ENCODE peak calls at places on chromosomes 1 and 21, in four cellular contexts. H is CD8-positive, alpha-beta memory T cell; G is tibial artery; M is CD4-positive, CD25-positive, alpha-beta regulatory T cell. A is an unnamed sample.
A peak's percentile ranks its signal among the peaks of the same experiment; 100 is the strongest.

GRCh38 chr1:172678990-172679772 is 20.3 kb downstream of the FASLG start:
- DNase-seq in H (no peak), G (no peak), M (no peak), A (no peak)

GRCh38 chr1:183417691-183418491 is at the start of gene NMNAT2:
- DNase-seq in H (no peak), G (no peak), M (no peak), A (peak; percentile 23)

GRCh38 chr1:64343105-64343960 is 126.6 kb upstream of the CACHD1 start:
- DNase-seq in H (no peak), G (no peak), M (no peak), A (peak; percentile 74)

GRCh38 chr1:234956821-234957329 is 171.8 kb downstream of the TOMM20 start:
- DNase-seq in H (no peak), G (no peak), M (no peak), A (no peak)

GRCh38 chr1:165904948-165905347 is 77.5 kb downstream of the UCK2 start:
- DNase-seq in H (no peak), G (no peak), M (no peak), A (no peak)

GRCh38 chr1:196607940-196608339 is 300 bp downstream of the KCNT2 start:
- DNase-seq in H (no peak), G (no peak), M (no peak), A (peak; percentile 8)

GRCh38 chr21:29302340-29302991 is 3.7 kb downstream of the BACH1 start:
- DNase-seq in H (no peak), G (no peak), M (no peak), A (peak; percentile 25)

GRCh38 chr1:205547932-205548827 is 43.7 kb downstream of the CDK18 start:
- DNase-seq in H (no peak), G (no peak), M (no peak), A (no peak)

GRCh38 chr1:233993651-233994050 is 89.2 kb downstream of the SLC35F3 start:
- DNase-seq in H (no peak), G (no peak), M (no peak), A (peak; percentile 40)

GRCh38 chr1:109089242-109090015 is 1.1 kb upstream of the TMEM167B start:
- DNase-seq in H (no peak), G (no peak), M (no peak), A (peak; percentile 83)

GRCh38 chr1:46041551-46041950 is 90.9 kb downstream of the PIK3R3 start:
- DNase-seq in H (no peak), G (no peak), M (no peak), A (no peak)

GRCh38 chr21:40620386-40621145 is 226.4 kb downstream of the DSCAM start:
- DNase-seq in H (no peak), G (no peak), M (no peak), A (peak; percentile 39)

GRCh38 chr1:175750366-175751111 is 7.1 kb upstream of the TNR start:
- DNase-seq in H (no peak), G (no peak), M (no peak), A (no peak)

GRCh38 chr1:93979718-93980319 is 70.6 kb upstream of the GCLM start:
- DNase-seq in H (no peak), G (peak; percentile 37), M (no peak), A (peak; percentile 91)

GRCh38 chr1:183318433-183318832 is 99.7 kb downstream of the NMNAT2 start:
- DNase-seq in H (no peak), G (peak; percentile 88), M (no peak), A (peak; percentile 92)

GRCh38 chr1:61797045-61797755 is 54.9 kb downstream of the PATJ start:
- DNase-seq in H (no peak), G (no peak), M (no peak), A (peak; percentile 67)

GRCh38 chr1:36872126-36872754 is 162.1 kb downstream of the GRIK3 start:
- DNase-seq in H (no peak), G (no peak), M (no peak), A (no peak)

GRCh38 chr1:91165033-91165654 is 143.3 kb upstream of the ZNF644 start:
- DNase-seq in H (peak; percentile 36), G (peak; percentile 64), M (peak; percentile 22), A (peak; percentile 18)

GRCh38 chr1:27031235-27032118 is 18.8 kb upstream of the TENT5B start:
- DNase-seq in H (no peak), G (peak; percentile 76), M (no peak), A (peak; percentile 73)

GRCh38 chr1:35725591-35725990 is 6.9 kb upstream of the C1orf216 start:
- DNase-seq in H (no peak), G (no peak), M (no peak), A (peak; percentile 39)

GRCh38 chr21:44996983-44997936 is 57.4 kb downstream of the SLX9 start:
- DNase-seq in H (no peak), G (no peak), M (no peak), A (no peak)

GRCh38 chr1:26127235-26128163 is 15.9 kb downstream of the PDIK1L start:
- DNase-seq in H (no peak), G (no peak), M (no peak), A (no peak)

GRCh38 chr1:117683571-117684285 is 77.9 kb downstream of the TENT5C start:
- DNase-seq in H (no peak), G (no peak), M (no peak), A (peak; percentile 87)

GRCh38 chr1:205774277-205775014 is 836 bp downstream of the RAB29 start:
- DNase-seq in H (peak; percentile 48), G (no peak), M (peak; percentile 32), A (peak; percentile 9)

GRCh38 chr1:35449334-35450008 is 107.7 kb downstream of the KIAA0319L start:
- DNase-seq in H (no peak), G (no peak), M (no peak), A (peak; percentile 95)

GRCh38 chr1:152941037-152941700 is 5.8 kb upstream of the SPRR5 start:
- DNase-seq in H (no peak), G (no peak), M (no peak), A (no peak)

GRCh38 chr1:3775248-3775497 is 2.6 kb downstream of the SMIM1 start:
- DNase-seq in H (no peak), G (no peak), M (no peak), A (no peak)
- H3K4me1 ChIP-seq in H (peaks cover 12% of the 10 kb centered on the region), G (peaks cover 28% of the 10 kb centered on the region), M (peaks cover 22% of the 10 kb centered on the region), A (peaks cover 5% of the 10 kb centered on the region)

GRCh38 chr1:207751790-207752455 is at the start of gene CD46:
- DNase-seq in H (peak; percentile 93), G (peak; percentile 97), M (peak; percentile 92), A (peak; percentile 92)
- H3K4me1 ChIP-seq in H (peaks cover 66% of the 10 kb centered on the region), G (peaks cover 52% of the 10 kb centered on the region), M (peaks cover 50% of the 10 kb centered on the region), A (peaks cover 6% of the 10 kb centered on the region)

GRCh38 chr1:2210786-2211185 is 16.2 kb upstream of the FAAP20 start:
- DNase-seq in H (no peak), G (no peak), M (no peak), A (no peak)
- H3K4me1 ChIP-seq in H (peaks cover 20% of the 10 kb centered on the region), G (peaks cover 90% of the 10 kb centered on the region), M (peaks cover 20% of the 10 kb centered on the region), A (peaks cover 41% of the 10 kb centered on the region)

GRCh38 chr1:78277253-78277652 is 213.5 kb upstream of the PTGFR start:
- DNase-seq in H (no peak), G (no peak), M (no peak), A (peak; percentile 91)
- H3K4me1 ChIP-seq in H (no peaks in the 10 kb centered on the region), G (no peaks in the 10 kb centered on the region), M (no peaks in the 10 kb centered on the region), A (peaks cover 17% of the 10 kb centered on the region)

GRCh38 chr1:167763525-167764220 is 41.9 kb downstream of the MPZL1 start:
- DNase-seq in H (no peak), G (no peak), M (no peak), A (no peak)
- H3K4me1 ChIP-seq in H (peaks cover 18% of the 10 kb centered on the region), G (peaks cover 20% of the 10 kb centered on the region), M (peaks cover 4% of the 10 kb centered on the region), A (peaks cover 3% of the 10 kb centered on the region)

DNA sequence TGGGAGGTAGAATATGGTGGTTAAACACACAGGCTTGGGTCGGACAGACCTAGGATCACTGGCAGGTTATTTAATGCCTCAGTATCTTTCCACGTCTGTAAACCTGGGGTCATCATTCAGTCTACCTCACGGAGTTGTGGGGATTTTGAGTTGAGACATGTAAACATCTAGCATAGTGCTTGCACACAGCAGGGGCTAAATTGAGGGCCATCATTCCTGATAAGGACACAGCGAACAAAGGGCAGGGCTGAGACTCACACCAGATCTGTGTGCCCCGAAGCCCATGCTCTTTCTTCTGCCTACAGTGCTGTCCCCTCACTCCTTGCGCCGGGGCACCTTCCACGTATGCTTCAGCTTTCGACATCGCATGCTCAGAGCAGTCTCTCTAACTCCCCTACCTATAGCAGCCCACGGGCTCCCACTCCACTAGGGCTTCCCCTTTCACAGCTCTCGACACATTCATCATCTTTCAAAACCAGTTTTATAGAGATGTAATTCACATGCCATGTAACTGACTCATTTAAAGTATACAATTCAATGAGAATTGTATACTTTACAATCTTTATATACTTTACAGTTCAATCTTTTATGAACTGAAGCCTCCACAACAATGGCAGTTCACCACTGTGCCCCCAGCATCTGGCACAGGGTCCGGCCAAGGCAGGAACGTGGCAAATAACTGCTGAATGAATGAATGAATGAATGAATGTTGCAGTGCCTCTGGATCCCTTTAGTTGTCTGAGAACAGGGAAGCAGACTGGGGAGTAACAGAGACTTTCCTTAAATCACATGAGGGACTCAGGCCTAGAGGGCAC is 48.0 kb downstream of the GPR161 start:
- DNase-seq in H (no peak), G (no peak), M (no peak), A (no peak)
- H3K4me1 ChIP-seq in H (no peaks in the 10 kb centered on the region), G (peaks cover 41% of the 10 kb centered on the region), M (no peaks in the 10 kb centered on the region), A (peaks cover 2% of the 10 kb centered on the region)

GRCh38 chr21:34086887-34087306 is 13.5 kb downstream of the MRPS6 start:
- DNase-seq in H (no peak), G (no peak), M (no peak), A (no peak)
- H3K4me1 ChIP-seq in H (peaks cover 76% of the 10 kb centered on the region), G (peaks cover 96% of the 10 kb centered on the region), M (peaks cover 69% of the 10 kb centered on the region), A (no peaks in the 10 kb centered on the region)

GRCh38 chr1:57341721-57342120 is 82.1 kb downstream of the DAB1 start:
- DNase-seq in H (no peak), G (no peak), M (no peak), A (no peak)

GRCh38 chr1:57340361-57341192 is 83.3 kb downstream of the DAB1 start:
- DNase-seq in H (no peak), G (no peak), M (no peak), A (no peak)

GRCh38 chr1:57350619-57351018 is 73.2 kb downstream of the DAB1 start:
- DNase-seq in H (no peak), G (no peak), M (no peak), A (peak; percentile 9)

GRCh38 chr1:57345916-57346315 is 77.9 kb downstream of the DAB1 start:
- DNase-seq in H (no peak), G (no peak), M (no peak), A (no peak)
- H3K4me1 ChIP-seq in H (no peaks in the 10 kb centered on the region), G (no peaks in the 10 kb centered on the region), M (no peaks in the 10 kb centered on the region), A (no peaks in the 10 kb centered on the region)

DNA sequence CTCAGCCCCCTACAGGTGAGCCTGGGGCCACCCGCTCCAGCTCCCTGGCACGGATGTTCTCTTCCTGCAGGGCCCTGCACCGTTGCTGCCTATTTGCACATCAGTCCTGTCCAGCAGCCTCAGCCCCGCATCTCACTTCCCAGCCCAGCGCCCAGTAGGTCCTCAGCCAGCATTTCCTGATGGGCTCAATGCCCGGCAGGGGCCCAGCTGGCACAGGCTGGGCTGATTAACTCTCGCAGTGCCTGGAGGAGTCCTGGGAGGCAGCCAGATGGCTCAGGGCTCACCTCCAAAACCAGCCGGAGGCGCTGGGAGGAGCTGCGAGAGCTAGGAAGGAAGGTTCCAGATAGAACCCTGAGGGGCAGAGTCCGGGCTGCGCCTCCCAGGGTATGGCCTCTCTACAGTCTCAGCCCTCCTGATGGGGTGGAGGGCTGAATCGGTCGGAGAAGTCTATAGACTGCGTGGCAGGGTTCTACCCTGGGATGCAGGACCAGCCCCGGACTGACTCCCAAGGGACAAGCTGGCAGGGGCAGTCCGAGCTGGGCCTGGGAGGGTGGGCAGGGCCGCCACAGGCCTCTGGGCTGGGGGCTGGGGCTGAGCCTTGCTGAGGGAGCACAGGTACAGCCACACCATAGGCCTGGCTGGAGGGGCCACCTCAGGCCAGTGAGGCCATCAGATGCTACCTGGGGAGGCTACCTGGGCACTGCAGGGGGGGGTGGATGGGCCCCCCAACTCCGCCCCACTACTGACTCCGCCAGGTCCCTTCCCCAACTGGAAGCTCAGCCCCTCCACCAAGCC is 19.2 kb upstream of the CLSTN1 start:
- DNase-seq in H (no peak), G (no peak), M (no peak), A (peak; percentile 28)
- H3K4me1 ChIP-seq in H (no peaks in the 10 kb centered on the region), G (peaks cover 20% of the 10 kb centered on the region), M (no peaks in the 10 kb centered on the region), A (no peaks in the 10 kb centered on the region)